ENCODE peak calls at places on chromosomes 1 and 21, in six cellular contexts. G, Q, K, V, U and Z are unnamed samples.

GRCh38 chr1:214438530-214438929 is 112.9 kb downstream of the PTPN14 start:
- DNase-seq in G (no peak), Q (no peak), K (no peak), V (no peak), U (no peak), Z (no peak)

GRCh38 chr1:99533909-99534907 is 111.7 kb upstream of the PALMD start:
- DNase-seq in G (no peak), Q (no peak), K (no peak), V (no peak), U (no peak), Z (no peak)

GRCh38 chr1:20371411-20371810 is 80.7 kb downstream of the VWA5B1 start:
- DNase-seq in G (no peak), Q (no peak), K (no peak), V (no peak), U (peak), Z (no peak)

GRCh38 chr21:38269567-38269917 is 12.8 kb downstream of the KCNJ15 start:
- DNase-seq in G (no peak), Q (no peak), K (no peak), V (no peak), U (no peak), Z (no peak)

GRCh38 chr1:234315588-234315987 is 57.7 kb upstream of the COA6 start:
- DNase-seq in G (no peak), Q (no peak), K (no peak), V (no peak), U (no peak), Z (no peak)

GRCh38 chr1:24062221-24062620 is 49.7 kb downstream of the MYOM3 start:
- DNase-seq in G (no peak), Q (no peak), K (no peak), V (no peak), U (no peak), Z (no peak)

GRCh38 chr1:16275591-16275990 is 38.6 kb upstream of the CPLANE2 start:
- DNase-seq in G (no peak), Q (no peak), K (no peak), V (no peak), U (no peak), Z (no peak)

GRCh38 chr1:215887618-215888017 is 320.5 kb downstream of the KCTD3 start:
- DNase-seq in G (no peak), Q (no peak), K (no peak), V (no peak), U (no peak), Z (no peak)

GRCh38 chr1:34747638-34747941 is 7.3 kb upstream of the GJB5 start:
- DNase-seq in G (no peak), Q (no peak), K (no peak), V (no peak), U (no peak), Z (no peak)

GRCh38 chr1:27332536-27333281 is 9.1 kb upstream of the SYTL1 start:
- DNase-seq in G (peak), Q (peak), K (no peak), V (no peak), U (peak), Z (no peak)

GRCh38 chr1:15326691-15327530 is 79.9 kb downstream of the FHAD1 start:
- DNase-seq in G (no peak), Q (no peak), K (no peak), V (no peak), U (peak), Z (no peak)

GRCh38 chr1:210715072-210715471 is 386.4 kb downstream of the HHAT start:
- DNase-seq in G (no peak), Q (no peak), K (no peak), V (no peak), U (no peak), Z (no peak)

GRCh38 chr1:221097479-221098281 is 218.4 kb downstream of the HLX start:
- DNase-seq in G (no peak), Q (no peak), K (no peak), V (no peak), U (peak), Z (no peak)

GRCh38 chr1:110718452-110718851 is 43.7 kb upstream of the KCNA3 start:
- DNase-seq in G (no peak), Q (no peak), K (no peak), V (no peak), U (no peak), Z (no peak)

GRCh38 chr1:27504588-27505419 is 14.8 kb upstream of the WASF2 start:
- DNase-seq in G (no peak), Q (no peak), K (peak), V (no peak), U (peak), Z (no peak)

GRCh38 chr1:6536291-6536690 is 18.0 kb downstream of the NOL9 start:
- DNase-seq in G (no peak), Q (no peak), K (no peak), V (no peak), U (no peak), Z (no peak)

GRCh38 chr1:89198081-89198480 is 661 bp downstream of the GBP4 start:
- DNase-seq in G (no peak), Q (no peak), K (no peak), V (no peak), U (peak), Z (no peak)

GRCh38 chr21:35943752-35944151 is 116.6 kb downstream of the SETD4 start:
- DNase-seq in G (no peak), Q (no peak), K (no peak), V (no peak), U (no peak), Z (no peak)

GRCh38 chr1:234973426-234974250 is 155.0 kb downstream of the TOMM20 start:
- DNase-seq in G (no peak), Q (no peak), K (no peak), V (no peak), U (no peak), Z (no peak)

GRCh38 chr21:19986396-19986795 is 1011.8 kb upstream of the NCAM2 start:
- DNase-seq in G (no peak), Q (no peak), K (no peak), V (no peak), U (no peak), Z (no peak)

GRCh38 chr1:5718716-5719632 is 273.3 kb downstream of the NPHP4 start:
- DNase-seq in G (no peak), Q (no peak), K (no peak), V (no peak), U (no peak), Z (no peak)

GRCh38 chr21:41953249-41953830 is 478 bp downstream of the C2CD2 start:
- DNase-seq in G (no peak), Q (no peak), K (no peak), V (no peak), U (no peak), Z (no peak)

GRCh38 chr21:41952568-41953248 is 1.1 kb downstream of the C2CD2 start:
- DNase-seq in G (no peak), Q (no peak), K (no peak), V (no peak), U (no peak), Z (no peak)

GRCh38 chr21:41948901-41949300 is 4.9 kb downstream of the C2CD2 start:
- DNase-seq in G (no peak), Q (no peak), K (no peak), V (no peak), U (no peak), Z (no peak)

GRCh38 chr21:41951876-41952567 is 1.8 kb downstream of the C2CD2 start:
- DNase-seq in G (no peak), Q (no peak), K (no peak), V (no peak), U (no peak), Z (no peak)

GRCh38 chr21:41950941-41951408 is 2.8 kb downstream of the C2CD2 start:
- DNase-seq in G (no peak), Q (no peak), K (no peak), V (peak), U (no peak), Z (no peak)
- H3K4me3 ChIP-seq in G (no peak), Q (no peak), K (no peak), V (no peak), U (no peak), Z (no peak)

GRCh38 chr1:58813361-58813760 is 29.5 kb upstream of the JUN start:
- DNase-seq in G (no peak), Q (no peak), K (no peak), V (no peak), U (no peak), Z (no peak)

GRCh38 chr1:58815680-58816071 is 31.8 kb upstream of the JUN start:
- DNase-seq in G (peak), Q (no peak), K (peak), V (no peak), U (no peak), Z (no peak)

GRCh38 chr1:58815069-58815679 is 31.3 kb upstream of the JUN start:
- DNase-seq in G (peak), Q (peak), K (peak), V (peak), U (peak), Z (no peak)

GRCh38 chr1:58813801-58814200 is 30.0 kb upstream of the JUN start:
- DNase-seq in G (no peak), Q (no peak), K (no peak), V (no peak), U (no peak), Z (no peak)

GRCh38 chr1:58814251-58815068 is 30.6 kb upstream of the JUN start:
- DNase-seq in G (no peak), Q (no peak), K (peak), V (no peak), U (peak), Z (no peak)
- H3K4me3 ChIP-seq in G (peak), Q (peak), K (peak), V (no peak), U (no peak), Z (no peak)

GRCh38 chr1:204688007-204688406 is 2.5 kb upstream of the LRRN2 start:
- DNase-seq in G (no peak), Q (no peak), K (no peak), V (no peak), U (no peak), Z (no peak)

GRCh38 chr1:204685236-204686006 is at the start of gene LRRN2:
- DNase-seq in G (no peak), Q (no peak), K (no peak), V (no peak), U (peak), Z (no peak)

GRCh38 chr1:204684206-204684536 is 1.4 kb downstream of the LRRN2 start:
- DNase-seq in G (no peak), Q (no peak), K (no peak), V (no peak), U (no peak), Z (no peak)

GRCh38 chr1:204683284-204684205 is 2.0 kb downstream of the LRRN2 start:
- DNase-seq in G (no peak), Q (no peak), K (no peak), V (no peak), U (no peak), Z (no peak)

DNA sequence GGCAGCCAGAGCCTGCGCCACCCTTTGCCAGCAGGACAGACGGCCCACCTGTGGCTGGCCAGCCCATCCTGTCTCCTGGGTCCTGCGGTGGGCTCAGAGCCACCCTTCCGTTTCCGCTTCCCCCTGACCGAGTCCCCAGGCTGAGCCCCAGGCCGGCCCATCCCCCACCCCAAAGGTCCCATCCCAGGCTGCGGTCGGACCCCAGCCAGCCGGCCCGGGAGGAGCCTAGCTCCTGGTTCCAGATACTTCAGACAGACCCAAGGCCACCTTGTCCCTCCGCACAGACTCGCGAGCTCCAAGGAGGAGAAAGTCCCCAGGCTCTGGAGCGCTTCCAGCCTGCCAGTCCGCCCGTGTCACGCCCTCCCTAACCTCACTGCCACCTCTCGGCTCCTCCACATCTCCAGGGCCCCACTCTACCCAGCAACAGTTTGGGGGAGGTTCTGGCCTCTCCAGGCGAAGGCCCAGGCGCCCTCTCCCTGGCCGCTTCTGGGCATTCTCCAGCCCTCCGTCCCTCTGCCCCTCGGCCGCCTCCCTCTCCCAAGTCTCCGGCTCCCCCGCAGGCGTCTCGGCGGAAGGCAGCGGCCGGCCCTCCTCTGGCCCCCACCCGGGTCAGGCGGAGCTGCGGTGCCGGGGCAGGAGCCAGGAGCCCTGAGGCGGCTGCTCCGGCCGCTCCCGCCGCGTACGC is 845 bp downstream of the LRRN2 start:
- DNase-seq in G (no peak), Q (no peak), K (no peak), V (no peak), U (peak), Z (no peak)
- H3K4me3 ChIP-seq in G (no peak), Q (no peak), K (peak), V (peak), U (peak), Z (no peak)

DNA sequence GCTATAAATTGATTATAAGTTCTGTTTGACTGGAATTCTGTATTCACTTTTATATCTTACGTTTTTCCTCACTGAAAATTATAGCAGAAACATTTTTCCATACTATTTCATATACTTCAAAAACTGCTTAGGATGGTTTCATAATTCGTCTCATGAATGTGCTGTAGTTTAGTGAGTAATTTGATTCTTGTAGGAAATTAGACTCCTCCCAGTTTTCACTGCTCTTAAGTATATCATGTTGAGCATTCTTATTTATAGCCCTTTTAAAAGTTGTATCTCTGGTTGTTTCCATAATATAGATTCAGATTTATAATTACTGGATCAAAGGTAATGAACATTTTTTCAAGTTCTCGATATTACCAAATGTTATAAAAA is 250.6 kb downstream of the FMN2 start:
- DNase-seq in G (no peak), Q (no peak), K (no peak), V (no peak), U (no peak), Z (no peak)
- H3K4me3 ChIP-seq in G (no peak), Q (no peak), K (no peak), V (no peak), U (no peak), Z (no peak)

GRCh38 chr1:172909606-172910326 is 141.0 kb downstream of the TNFSF18 start:
- DNase-seq in G (no peak), Q (no peak), K (no peak), V (no peak), U (peak), Z (no peak)
- H3K4me3 ChIP-seq in G (no peak), Q (no peak), K (no peak), V (no peak), U (no peak), Z (no peak)

GRCh38 chr1:41811978-41812852 is 106.5 kb downstream of the HIVEP3 start:
- DNase-seq in G (peak), Q (no peak), K (peak), V (peak), U (peak), Z (peak)
- H3K4me3 ChIP-seq in G (no peak), Q (no peak), K (no peak), V (no peak), U (no peak), Z (no peak)

GRCh38 chr21:45320261-45320990 is 32.7 kb upstream of the POFUT2 start:
- DNase-seq in G (no peak), Q (no peak), K (peak), V (no peak), U (no peak), Z (no peak)
- H3K4me3 ChIP-seq in G (no peak), Q (no peak), K (no peak), V (no peak), U (no peak), Z (no peak)